ENCODE peak calls at places on chromosome 17, in nine cellular contexts. E is right lobe of liver; O is mucosa of descending colon; Z is mesendoderm; Y is A549; F is lower lobe of right lung; M is fibroblast of the aortic adventitia; N is CD4-positive, alpha-beta memory T cell; R is heart left ventricle. W is an unnamed sample.

GRCh38 chr17:81917565-81918332 is at the start of gene SIRT7:
- DNase-seq in F (peak), E (peak), M (peak), N (peak), Z (peak), Y (peak), R (peak), O (peak), W (peak)

GRCh38 chr17:1047177-1047885 is 50.4 kb downstream of the TIMM22 start:
- DNase-seq in E (peak), O (no peak), R (peak), Z (no peak), N (no peak), F (peak), M (peak), Y (no peak), W (no peak)

GRCh38 chr17:81112461-81112860 is 52.8 kb upstream of the PVALEF start:
- DNase-seq in E (no peak), N (no peak), R (no peak), F (no peak), Z (no peak), Y (no peak), O (no peak), M (no peak), W (no peak)

GRCh38 chr17:60300011-60300410 is 91.9 kb downstream of the USP32 start:
- DNase-seq in F (no peak), E (no peak), M (no peak), N (no peak), Z (no peak), Y (no peak), R (no peak), O (no peak), W (no peak)

GRCh38 chr17:63399316-63399715 is 46.8 kb downstream of the CYB561 start:
- DNase-seq in N (no peak), M (peak), Z (no peak), F (no peak), O (no peak), Y (no peak), R (no peak), E (no peak), W (no peak)

GRCh38 chr17:47841488-47842308 is 625 bp upstream of the SCRN2 start:
- DNase-seq in Z (no peak), M (no peak), N (no peak), F (no peak), E (no peak), O (no peak), R (no peak), Y (no peak), W (no peak)

GRCh38 chr17:180380-181212 is 854 bp downstream of the DOC2B start:
- DNase-seq in F (no peak), R (no peak), Z (peak), N (no peak), O (no peak), Y (no peak), M (no peak), E (no peak), W (no peak)

GRCh38 chr17:78933025-78933958 is 8.1 kb upstream of the TIMP2 start:
- DNase-seq in F (no peak), O (no peak), M (peak), N (peak), E (no peak), Z (peak), Y (peak), R (peak), W (no peak)

GRCh38 chr17:83067718-83068261 is 11.6 kb upstream of the METRNL start:
- DNase-seq in N (no peak), Y (peak), F (no peak), R (peak), E (peak), O (peak), Z (no peak), M (no peak), W (no peak)

GRCh38 chr17:12041316-12041715 is 20.6 kb downstream of the MAP2K4 start:
- DNase-seq in F (no peak), R (no peak), O (no peak), E (no peak), Y (peak), Z (no peak), N (no peak), M (peak), W (no peak)

GRCh38 chr17:68182940-68183551 is 64.8 kb upstream of the AMZ2 start:
- DNase-seq in F (no peak), E (no peak), R (no peak), N (peak), M (no peak), Y (no peak), O (no peak), Z (peak), W (no peak)

GRCh38 chr17:78879679-78880186 is 23.3 kb downstream of the CEP295NL start:
- DNase-seq in F (no peak), N (no peak), O (peak), Z (no peak), R (peak), Y (no peak), M (peak), E (no peak), W (peak)

GRCh38 chr17:57372156-57372555 is 115.8 kb downstream of the MSI2 start:
- DNase-seq in E (no peak), N (no peak), O (no peak), Z (no peak), F (no peak), R (no peak), Y (peak), M (peak), W (no peak)

GRCh38 chr17:79038545-79039135 is 14.7 kb downstream of the C1QTNF1 start:
- DNase-seq in F (no peak), O (peak), Y (peak), M (peak), N (no peak), Z (no peak), R (no peak), E (no peak), W (no peak)

GRCh38 chr17:82031885-82032627 is 578 bp downstream of the RAC3 start:
- DNase-seq in Z (peak), M (no peak), R (no peak), Y (no peak), F (no peak), O (peak), E (no peak), N (peak), W (no peak)

GRCh38 chr17:12659500-12659899 is 6.2 kb upstream of the MYOCD start:
- DNase-seq in E (no peak), O (no peak), Y (no peak), Z (no peak), R (no peak), F (no peak), M (peak), N (no peak), W (no peak)

GRCh38 chr17:63997341-63998048 is 656 bp upstream of the PRR29 start:
- DNase-seq in Z (peak), N (no peak), Y (no peak), O (peak), M (no peak), F (peak), R (peak), E (peak), W (no peak)

GRCh38 chr17:62822080-62822904 is 14.2 kb upstream of the MARCHF10 start:
- DNase-seq in R (no peak), E (no peak), N (no peak), M (peak), Y (no peak), Z (no peak), O (no peak), F (no peak), W (no peak)

GRCh38 chr17:54666559-54666958 is 234.1 kb upstream of the TOM1L1 start:
- DNase-seq in O (no peak), F (no peak), Y (no peak), E (no peak), Z (peak), N (no peak), M (no peak), R (no peak), W (no peak)

GRCh38 chr17:31321481-31321880 is at the start of gene EVI2A:
- DNase-seq in M (peak), N (peak), Z (peak), Y (no peak), F (peak), E (no peak), R (no peak), O (no peak), W (no peak)

GRCh38 chr17:50144845-50145531 is 5.5 kb downstream of the PPP1R9B start:
- DNase-seq in M (no peak), E (peak), R (no peak), Y (no peak), Z (no peak), O (no peak), F (no peak), N (no peak), W (no peak)

GRCh38 chr17:50911450-50911849 is 45.3 kb upstream of the TOB1 start:
- DNase-seq in Y (no peak), M (no peak), Z (no peak), N (no peak), R (no peak), E (peak), F (no peak), O (no peak), W (no peak)

GRCh38 chr17:19000531-19001011 is 4.0 kb downstream of the FAM83G start:
- DNase-seq in Y (no peak), E (no peak), N (no peak), F (no peak), O (peak), M (peak), Z (no peak), R (no peak), W (peak)

GRCh38 chr17:31572341-31572740 is 180.9 kb downstream of the RAB11FIP4 start:
- DNase-seq in N (no peak), Z (no peak), M (no peak), Y (no peak), O (no peak), E (no peak), F (no peak), R (no peak), W (no peak)

GRCh38 chr17:67605259-67605912 is 112.3 kb upstream of the NOL11 start:
- DNase-seq in Y (no peak), O (no peak), M (peak), N (no peak), Z (no peak), F (no peak), E (peak), R (peak), W (peak)

GRCh38 chr17:16818340-16818739 is 128.3 kb downstream of the CCDC144A start:
- DNase-seq in Y (no peak), Z (peak), F (no peak), O (no peak), E (no peak), N (no peak), R (no peak), M (no peak), W (no peak)

GRCh38 chr17:27351741-27352140 is 57.8 kb downstream of the WSB1 start:
- DNase-seq in M (peak), O (no peak), F (no peak), Z (no peak), R (no peak), Y (no peak), N (no peak), E (no peak), W (no peak)

GRCh38 chr17:27354491-27355081 is 60.7 kb downstream of the WSB1 start:
- DNase-seq in Z (peak), Y (no peak), O (no peak), E (no peak), N (no peak), R (no peak), M (no peak), F (no peak), W (no peak)

GRCh38 chr17:27354051-27354490 is 60.2 kb downstream of the WSB1 start:
- DNase-seq in F (peak), Y (no peak), E (no peak), M (no peak), N (no peak), Z (no peak), R (no peak), O (no peak), W (peak)

GRCh38 chr17:27352481-27353460 is 58.9 kb downstream of the WSB1 start:
- DNase-seq in E (no peak), N (no peak), R (no peak), M (peak), O (peak), Z (peak), Y (peak), F (no peak), W (no peak)

DNA sequence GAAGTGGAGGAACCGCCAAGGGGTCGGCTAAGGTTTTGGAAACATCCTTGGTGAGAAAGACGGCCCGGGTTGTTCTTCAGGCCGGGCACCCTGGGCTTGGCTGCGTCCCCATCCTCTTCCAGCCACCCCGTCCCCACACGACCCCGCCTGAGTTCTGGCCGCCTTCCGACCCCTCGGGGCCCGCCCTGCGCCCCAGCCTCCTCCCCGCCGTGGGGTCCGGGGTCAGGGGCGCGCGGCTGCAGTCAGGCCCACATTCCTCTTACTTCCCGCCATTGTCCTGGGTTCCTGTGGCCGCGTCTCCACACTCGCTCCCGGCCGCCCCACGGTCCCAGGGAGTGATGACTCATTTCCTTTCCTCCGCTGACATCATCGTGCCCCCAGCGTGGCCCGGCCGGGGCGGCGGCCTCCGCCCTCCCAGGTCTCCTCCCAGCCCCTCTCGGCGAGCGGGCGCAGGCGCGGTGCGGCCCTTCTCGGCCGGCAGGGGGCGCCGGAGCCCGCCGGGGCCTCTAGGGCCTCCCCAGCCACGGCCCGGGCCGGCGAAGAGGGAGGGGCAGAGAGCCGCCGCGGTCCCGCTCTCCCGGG is 59.6 kb downstream of the WSB1 start:
- DNase-seq in F (peak), E (peak), R (peak), O (peak), N (peak), M (peak), Z (peak), Y (peak), W (peak)
- H3K4me3 ChIP-seq in F (peak), E (peak), R (peak), O (peak), N (peak), M (peak), Z (peak), Y (peak), W (peak)

GRCh38 chr17:74888440-74888839 is 5.0 kb downstream of the FADS6 start:
- DNase-seq in R (no peak), E (no peak), Z (no peak), O (no peak), F (no peak), N (no peak), M (no peak), Y (no peak), W (no peak)

GRCh38 chr17:74892974-74893911 is at the start of gene FADS6:
- DNase-seq in Y (no peak), Z (no peak), R (no peak), M (no peak), O (peak), F (no peak), E (peak), N (peak), W (no peak)

GRCh38 chr17:74890554-74890953 is 2.9 kb downstream of the FADS6 start:
- DNase-seq in O (no peak), R (no peak), E (no peak), Y (no peak), M (no peak), Z (no peak), N (no peak), F (no peak), W (no peak)

GRCh38 chr17:74893936-74894671 is 671 bp upstream of the FADS6 start:
- DNase-seq in O (no peak), F (no peak), E (no peak), M (no peak), Z (no peak), R (no peak), N (no peak), Y (no peak), W (no peak)

DNA sequence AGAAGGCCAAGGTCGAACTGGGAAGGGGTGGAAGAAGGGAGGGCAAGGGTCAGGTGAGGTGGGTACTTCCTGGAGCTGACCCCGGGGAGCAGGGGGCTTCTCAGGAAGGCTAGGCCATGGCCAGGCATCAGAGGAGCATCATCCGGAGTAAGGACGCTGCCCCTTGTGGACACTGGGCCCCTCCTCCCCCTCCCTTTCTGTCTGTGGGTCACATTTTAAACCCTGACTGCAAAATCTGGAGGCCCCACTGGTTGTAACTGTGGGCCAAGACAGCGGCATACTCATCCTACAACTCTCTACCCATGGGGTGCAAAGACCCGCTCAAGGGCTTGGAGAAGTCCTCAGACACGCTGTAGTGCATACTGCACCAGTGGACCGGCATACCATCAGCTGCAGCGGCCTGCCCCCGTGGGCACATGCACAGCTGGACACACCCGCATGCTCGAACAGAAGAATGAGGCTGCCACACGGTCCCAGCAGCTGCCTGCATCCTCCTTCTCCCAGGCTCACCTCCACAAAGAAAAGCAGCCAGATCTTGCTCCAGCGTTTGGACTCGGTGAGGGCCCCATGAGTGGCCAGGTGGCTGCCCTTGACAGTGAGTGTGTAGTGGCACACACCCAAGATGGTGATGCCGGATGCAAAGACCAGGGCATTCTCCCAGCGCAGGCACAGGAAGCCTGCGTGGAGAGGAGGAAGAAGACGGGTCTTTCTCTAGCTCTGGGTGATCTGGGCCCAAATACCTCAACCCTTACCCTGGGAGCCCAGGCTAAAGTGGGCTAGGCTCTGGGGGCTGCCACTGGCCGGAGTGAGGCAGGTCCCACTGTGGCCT is 1.2 kb downstream of the FADS6 start:
- DNase-seq in Y (no peak), Z (no peak), M (no peak), N (no peak), O (no peak), R (no peak), E (no peak), F (no peak), W (no peak)
- H3K4me3 ChIP-seq in Y (no peak), Z (no peak), M (no peak), N (no peak), O (no peak), R (no peak), E (no peak), F (no peak), W (no peak)

DNA sequence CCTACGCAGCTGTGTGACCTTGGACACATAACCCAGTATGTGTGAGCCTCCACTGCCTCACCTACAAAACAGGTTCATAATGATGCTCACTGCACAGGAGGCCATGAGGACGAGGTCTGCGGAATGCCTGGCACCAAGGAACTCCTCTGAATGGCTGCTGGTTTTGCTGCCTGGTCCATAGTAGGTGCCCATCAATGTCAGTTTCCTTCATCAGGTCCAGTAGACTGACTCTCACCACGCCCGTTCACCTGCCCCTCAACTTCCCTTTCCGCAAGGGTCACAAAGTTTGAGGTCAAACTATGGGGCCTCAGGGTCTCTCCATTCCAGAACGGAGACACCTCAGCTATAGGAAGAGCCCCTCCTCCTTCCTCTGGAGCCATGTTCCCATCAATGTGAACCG is 8.8 kb downstream of the PNMT start:
- DNase-seq in M (no peak), E (peak), N (no peak), Y (no peak), R (peak), O (no peak), F (no peak), Z (no peak), W (no peak)
- H3K4me3 ChIP-seq in M (no peak), E (no peak), N (no peak), Y (no peak), R (no peak), O (no peak), F (no peak), Z (no peak), W (no peak)

GRCh38 chr17:69302682-69303081 is 24.3 kb downstream of the ABCA5 start:
- DNase-seq in N (no peak), O (no peak), F (no peak), Z (no peak), M (no peak), Y (no peak), R (no peak), E (no peak), W (no peak)
- H3K4me3 ChIP-seq in N (no peak), O (no peak), F (no peak), Z (no peak), M (no peak), Y (no peak), R (no peak), E (no peak), W (no peak)

GRCh38 chr17:77458202-77459017 is 317.6 kb downstream of the SEC14L1 start:
- DNase-seq in O (no peak), F (no peak), E (no peak), R (no peak), N (peak), M (no peak), Y (no peak), Z (no peak), W (no peak)

GRCh38 chr17:77459018-77459755 is 318.4 kb downstream of the SEC14L1 start:
- DNase-seq in Z (no peak), E (no peak), Y (no peak), N (peak), O (no peak), R (no peak), F (no peak), M (no peak), W (no peak)

GRCh38 chr17:77461277-77462057 is 320.7 kb downstream of the SEC14L1 start:
- DNase-seq in R (no peak), M (no peak), Z (no peak), F (no peak), Y (no peak), N (no peak), E (no peak), O (no peak), W (no peak)

GRCh38 chr17:77462101-77462500 is 321.3 kb downstream of the SEC14L1 start:
- DNase-seq in Z (no peak), Y (no peak), F (no peak), M (no peak), O (no peak), N (peak), E (no peak), R (no peak), W (no peak)

GRCh38 chr17:77460514-77461046 is 319.8 kb downstream of the SEC14L1 start:
- DNase-seq in Y (no peak), M (no peak), O (peak), N (no peak), E (no peak), R (no peak), F (no peak), Z (peak), W (no peak)
- H3K4me3 ChIP-seq in Y (no peak), M (no peak), O (no peak), N (peak), E (no peak), R (no peak), F (peak), Z (no peak), W (no peak)

GRCh38 chr17:35449371-35449931 is 885 bp upstream of the SLFN13 start:
- DNase-seq in M (peak), E (peak), Y (no peak), Z (peak), R (peak), O (peak), F (peak), N (no peak), W (peak)
- H3K4me3 ChIP-seq in M (peak), E (no peak), Y (no peak), Z (no peak), R (peak), O (no peak), F (peak), N (no peak), W (peak)

GRCh38 chr17:9148908-9149536 is 127.7 kb downstream of the NTN1 start:
- DNase-seq in M (no peak), E (no peak), Y (no peak), N (no peak), Z (no peak), O (peak), F (no peak), R (no peak), W (no peak)
- H3K4me3 ChIP-seq in M (no peak), E (no peak), Y (no peak), N (no peak), Z (no peak), O (no peak), F (no peak), R (no peak), W (no peak)